ENCODE peak calls at places on chromosomes 7 and 10, in nine cellular contexts. X is MM.1S; B is stomach; G is Panc1; I is CD8-positive, alpha-beta memory T cell; O is heart right ventricle; R is DND-41; Q is left ventricle myocardium inferior; S is upper lobe of right lung. D is an unnamed sample.

GRCh38 chr10:72255977-72256729 is 17.6 kb upstream of the DDIT4 start:
- DNase-seq in S (no peak), B (no peak), Q (no peak), O (no peak), G (no peak), X (no peak), R (no peak), I (no peak), D (no peak)

GRCh38 chr10:132385721-132386418 is 11.1 kb upstream of the PWWP2B start:
- DNase-seq in R (no peak), G (no peak), S (peak), B (no peak), O (no peak), X (no peak), I (no peak), Q (no peak), D (no peak)

GRCh38 chr7:80131675-80132435 is 2.8 kb upstream of the GNAI1 start:
- DNase-seq in G (no peak), R (no peak), O (no peak), I (no peak), B (no peak), X (no peak), Q (no peak), S (no peak), D (no peak)

GRCh38 chr7:50396856-50397255 is 53.3 kb downstream of the FIGNL1 start:
- DNase-seq in S (no peak), B (no peak), O (no peak), R (no peak), X (no peak), I (peak), Q (no peak), G (no peak), D (no peak)

GRCh38 chr7:50530771-50531170 is 34.4 kb downstream of the DDC start:
- DNase-seq in R (no peak), X (no peak), G (no peak), S (no peak), O (no peak), I (no peak), B (no peak), Q (no peak), D (no peak)

GRCh38 chr7:102190777-102191176 is 95.9 kb upstream of the SH2B2 start:
- DNase-seq in B (no peak), O (no peak), X (no peak), R (no peak), Q (no peak), S (no peak), I (no peak), G (no peak), D (no peak)

GRCh38 chr7:88432321-88432720 is 125.6 kb upstream of the STEAP4 start:
- DNase-seq in O (no peak), B (no peak), G (no peak), X (no peak), Q (no peak), S (no peak), R (no peak), I (no peak), D (no peak)

GRCh38 chr10:95788830-95789229 is 32.9 kb downstream of the ENTPD1 start:
- DNase-seq in Q (no peak), I (no peak), X (no peak), S (no peak), G (no peak), R (no peak), B (no peak), O (no peak), D (no peak)

GRCh38 chr10:2120781-2121180 is 383.5 kb upstream of the ADARB2 start:
- DNase-seq in R (no peak), X (no peak), G (no peak), S (no peak), O (no peak), Q (no peak), I (no peak), B (no peak), D (no peak)

GRCh38 chr10:80985105-80985504 is 447.4 kb downstream of the SH2D4B start:
- DNase-seq in Q (no peak), S (no peak), R (no peak), O (no peak), B (no peak), I (no peak), X (no peak), G (no peak), D (no peak)

GRCh38 chr10:58577394-58577793 is 64.7 kb downstream of the BICC1 start:
- DNase-seq in G (no peak), X (no peak), B (no peak), R (no peak), O (no peak), Q (no peak), S (no peak), I (no peak), D (no peak)

GRCh38 chr10:49508249-49508648 is 30.7 kb downstream of the ERCC6 start:
- DNase-seq in S (no peak), X (no peak), R (peak), G (no peak), B (no peak), O (no peak), Q (no peak), I (peak), D (no peak)

GRCh38 chr7:116679495-116679894 is 7.5 kb downstream of the MET start:
- DNase-seq in S (no peak), I (no peak), R (no peak), G (no peak), Q (no peak), B (no peak), X (peak), O (no peak), D (no peak)

GRCh38 chr7:151240942-151241754 is 7.3 kb downstream of the SMARCD3 start:
- DNase-seq in Q (no peak), S (no peak), R (no peak), B (no peak), G (no peak), I (no peak), X (no peak), O (no peak), D (no peak)
- H3K27ac ChIP-seq in Q (peak), S (no peak), R (no peak), B (no peak), G (no peak), I (no peak), X (no peak), O (peak), D (no peak)

GRCh38 chr7:5758286-5758685 is 23.2 kb downstream of the RNF216 start:
- DNase-seq in R (no peak), I (no peak), O (no peak), X (no peak), S (no peak), G (no peak), B (no peak), Q (no peak), D (no peak)

GRCh38 chr7:5758753-5759330 is 22.6 kb downstream of the RNF216 start:
- DNase-seq in R (no peak), Q (no peak), O (no peak), S (no peak), G (no peak), I (no peak), X (no peak), B (no peak), D (no peak)

GRCh38 chr7:5755704-5756131 is 25.7 kb downstream of the RNF216 start:
- DNase-seq in R (no peak), B (no peak), Q (no peak), O (no peak), I (no peak), S (no peak), G (no peak), X (no peak), D (no peak)

GRCh38 chr7:5752663-5753062 is 28.8 kb downstream of the RNF216 start:
- DNase-seq in Q (no peak), X (no peak), O (no peak), I (no peak), B (no peak), G (no peak), S (no peak), R (no peak), D (no peak)

DNA sequence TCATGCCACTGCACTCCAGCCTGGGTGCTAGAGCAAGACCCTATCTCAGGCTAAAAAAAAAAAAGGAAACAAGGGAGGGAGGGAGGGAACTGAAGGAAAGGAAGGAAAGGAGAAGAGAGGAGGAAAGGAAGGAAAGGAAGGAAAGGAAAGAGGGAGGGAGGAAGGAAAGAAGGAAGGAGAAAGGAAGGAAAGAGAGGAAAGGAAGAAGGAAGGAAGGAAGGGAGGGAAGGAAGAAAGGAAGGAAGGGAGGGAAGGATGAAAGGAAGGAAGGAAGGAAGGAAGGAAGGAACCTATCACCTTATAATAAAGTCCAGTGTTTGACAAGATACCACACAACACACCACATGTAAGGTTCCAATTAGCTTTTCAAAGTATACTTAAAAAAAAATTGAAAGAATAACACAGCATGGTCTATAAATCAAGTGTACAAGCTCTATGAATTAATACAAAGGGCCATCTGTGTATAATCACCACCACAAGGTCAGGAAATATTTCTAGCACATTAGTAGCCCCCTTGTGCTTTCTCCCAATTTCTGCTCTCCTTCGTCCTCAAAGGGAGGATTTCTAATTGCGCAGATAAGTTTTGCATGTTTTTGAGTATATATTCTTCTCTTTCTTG is 26.4 kb downstream of the RNF216 start:
- DNase-seq in I (no peak), Q (no peak), S (no peak), X (no peak), B (no peak), O (no peak), G (no peak), R (no peak), D (no peak)
- H3K27ac ChIP-seq in I (peak), Q (no peak), S (no peak), X (no peak), B (no peak), O (no peak), G (no peak), R (no peak), D (no peak)

DNA sequence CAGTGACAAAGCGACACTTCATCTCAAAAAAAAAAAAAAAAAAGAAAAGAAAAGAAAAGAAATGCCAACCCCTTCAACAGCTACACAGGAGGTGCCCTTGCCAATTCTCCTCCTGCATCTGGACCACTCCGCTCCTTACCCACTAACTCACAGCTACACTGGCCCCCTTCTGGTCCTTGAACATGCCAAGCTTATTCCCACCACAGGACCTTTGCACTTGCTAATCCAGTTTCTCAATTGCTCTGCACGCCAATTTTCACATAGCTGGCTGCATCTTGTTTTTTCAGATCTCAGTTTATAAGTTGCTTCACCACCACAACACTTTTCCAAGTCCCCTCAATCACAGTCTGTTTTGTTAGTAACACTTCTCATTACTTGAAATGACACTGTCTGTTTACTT is 5.5 kb downstream of the PDAP1 start:
- DNase-seq in B (no peak), I (no peak), X (no peak), R (no peak), O (no peak), Q (no peak), S (no peak), G (no peak), D (no peak)
- H3K27ac ChIP-seq in B (no peak), I (no peak), X (no peak), R (no peak), O (no peak), Q (no peak), S (no peak), G (no peak), D (no peak)

GRCh38 chr7:98251251-98251843 is 685 bp downstream of the TECPR1 start:
- DNase-seq in G (no peak), I (peak), Q (no peak), X (peak), R (peak), O (no peak), S (peak), B (peak), D (peak)
- H3K27ac ChIP-seq in G (peak), I (peak), Q (peak), X (peak), R (peak), O (peak), S (peak), B (peak), D (peak)

DNA sequence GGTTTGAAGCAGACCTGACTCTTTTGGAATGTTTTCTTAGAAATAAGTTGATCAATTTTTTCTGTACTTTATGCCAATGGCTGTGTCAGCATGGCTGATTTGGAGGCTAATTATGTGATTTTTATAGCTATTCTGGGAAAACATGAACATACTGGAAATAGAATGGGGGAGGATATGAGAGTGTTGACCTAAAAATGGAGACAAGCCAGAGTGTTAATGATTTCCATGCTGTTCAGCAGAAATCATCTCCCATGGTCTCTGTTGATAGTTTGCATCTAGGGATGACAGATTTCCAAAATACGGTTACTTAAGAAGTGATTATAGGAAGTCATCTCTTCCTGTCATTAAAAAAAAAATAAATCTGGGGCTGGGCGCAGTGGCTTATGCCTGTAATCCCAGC is 32.7 kb upstream of the DMTF1 start:
- DNase-seq in G (no peak), Q (no peak), B (no peak), R (no peak), I (no peak), O (no peak), X (no peak), S (no peak), D (no peak)
- H3K27ac ChIP-seq in G (no peak), Q (no peak), B (no peak), R (no peak), I (no peak), O (no peak), X (no peak), S (no peak), D (no peak)

DNA sequence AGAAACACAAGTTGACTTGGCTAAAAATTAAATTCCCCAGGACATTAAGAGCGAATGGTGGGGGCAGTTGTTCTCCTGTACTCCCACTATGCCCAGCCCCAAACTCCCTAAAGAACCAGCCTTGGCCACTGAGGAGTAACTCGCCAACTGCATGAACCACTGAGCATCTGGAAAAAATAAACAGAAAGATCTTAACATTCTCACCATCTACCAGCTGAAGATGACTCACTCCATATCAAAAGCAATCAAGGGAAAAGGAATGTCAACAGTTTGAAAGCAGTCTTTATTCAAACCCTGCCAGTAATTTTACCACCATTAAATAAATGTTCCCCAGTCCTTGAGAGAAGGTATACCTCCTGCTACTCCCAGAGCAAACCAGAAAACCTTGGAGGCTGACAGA is 45.4 kb downstream of the CTTNBP2 start:
- DNase-seq in Q (no peak), B (no peak), R (no peak), G (no peak), I (no peak), S (no peak), O (no peak), X (no peak), D (no peak)
- H3K27ac ChIP-seq in Q (no peak), B (no peak), R (no peak), G (peak), I (no peak), S (no peak), O (no peak), X (no peak), D (peak)

GRCh38 chr7:5673125-5673524 is 108.3 kb downstream of the RNF216 start:
- DNase-seq in S (no peak), X (no peak), Q (no peak), O (no peak), G (no peak), I (no peak), B (no peak), R (no peak), D (no peak)

GRCh38 chr7:5672468-5672867 is 109.0 kb downstream of the RNF216 start:
- DNase-seq in X (no peak), S (no peak), O (no peak), Q (no peak), B (no peak), R (no peak), G (no peak), I (no peak), D (no peak)

GRCh38 chr7:5670173-5670933 is 111.1 kb downstream of the RNF216 start:
- DNase-seq in O (no peak), R (no peak), Q (no peak), I (no peak), G (no peak), S (no peak), X (no peak), B (no peak), D (no peak)

GRCh38 chr7:5667391-5667790 is 114.1 kb downstream of the RNF216 start:
- DNase-seq in Q (no peak), S (no peak), R (no peak), O (no peak), B (peak), I (no peak), G (no peak), X (no peak), D (no peak)

DNA sequence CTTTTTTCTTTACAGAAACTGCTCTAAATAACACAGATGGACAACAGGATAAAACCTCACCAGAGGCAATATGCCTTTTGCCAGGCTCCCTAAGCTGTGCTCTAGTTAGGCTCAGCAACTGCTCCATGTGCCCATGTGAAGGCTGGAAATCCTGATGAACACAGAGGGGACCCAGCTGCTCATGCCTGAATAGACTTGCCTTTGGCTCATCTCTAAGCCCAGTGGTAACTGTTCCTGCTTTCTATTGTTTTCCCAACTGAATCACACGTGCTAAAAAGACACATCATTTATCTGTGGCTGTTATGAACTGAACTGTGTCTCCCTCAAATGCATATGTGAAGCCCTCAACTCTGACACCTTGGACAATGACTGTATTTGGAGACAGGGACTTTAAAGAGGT is 110.4 kb downstream of the RNF216 start:
- DNase-seq in I (no peak), X (no peak), R (no peak), B (no peak), O (no peak), G (no peak), S (no peak), Q (no peak), D (no peak)
- H3K27ac ChIP-seq in I (no peak), X (no peak), R (no peak), B (peak), O (peak), G (no peak), S (peak), Q (peak), D (peak)

GRCh38 chr10:62093863-62094291 is 174.8 kb downstream of the RTKN2 start:
- DNase-seq in R (no peak), B (no peak), O (no peak), I (no peak), X (no peak), G (no peak), S (no peak), Q (no peak), D (no peak)

GRCh38 chr10:62099299-62099698 is 169.3 kb downstream of the RTKN2 start:
- DNase-seq in Q (no peak), G (no peak), X (no peak), R (no peak), S (no peak), I (no peak), O (no peak), B (no peak), D (no peak)

GRCh38 chr10:62098278-62099121 is 170.1 kb downstream of the RTKN2 start:
- DNase-seq in B (no peak), S (no peak), O (no peak), I (no peak), Q (no peak), X (no peak), G (no peak), R (no peak), D (no peak)

GRCh38 chr10:62095341-62096071 is 173.1 kb downstream of the RTKN2 start:
- DNase-seq in I (no peak), S (no peak), O (no peak), B (no peak), Q (no peak), R (no peak), X (no peak), G (no peak), D (no peak)

GRCh38 chr10:62096534-62096933 is 172.1 kb downstream of the RTKN2 start:
- DNase-seq in S (no peak), X (no peak), I (no peak), G (no peak), B (no peak), Q (no peak), O (no peak), R (no peak), D (no peak)
- H3K27ac ChIP-seq in S (no peak), X (no peak), I (no peak), G (peak), B (no peak), Q (peak), O (peak), R (no peak), D (no peak)

GRCh38 chr7:2496375-2496774 is 20.2 kb upstream of the GRIFIN start:
- DNase-seq in R (no peak), O (no peak), B (no peak), Q (no peak), S (no peak), I (no peak), G (no peak), X (no peak), D (no peak)
- H3K27ac ChIP-seq in R (no peak), O (no peak), B (no peak), Q (no peak), S (no peak), I (no peak), G (no peak), X (no peak), D (no peak)

D was measured in substantia nigra.